ENCODE peak calls at places on chromosomes 12 and 14, in eight cellular contexts. V is GM23248, S is keratinocyte, N is astrocyte, Q is mammary epithelial cell, I is hepatocyte, R is DND-41, W is fibroblast of lung. X is an unnamed sample. For H3K79me2, the result is how much of the 10 kb centered on the place peaks cover.

GRCh38 chr14:87131879-87132278 is 861.1 kb downstream of the GALC start:
- DNase-seq in Q (peak), S (peak), V (peak), I (peak), W (peak), N (peak), R (no peak), X (no peak)

GRCh38 chr12:33248364-33248763 is 191.3 kb downstream of the SYT10 start:
- DNase-seq in Q (no peak), W (no peak), R (no peak), I (no peak), N (no peak), V (no peak), S (no peak), X (no peak)

GRCh38 chr12:82970614-82971013 is 283.9 kb downstream of the TMTC2 start:
- DNase-seq in N (no peak), W (no peak), V (no peak), R (no peak), S (no peak), Q (no peak), I (no peak), X (no peak)

GRCh38 chr14:55446833-55447232 is 6.4 kb upstream of the TBPL2 start:
- DNase-seq in I (peak), N (peak), W (peak), R (no peak), S (no peak), V (peak), Q (peak), X (no peak)

GRCh38 chr12:96375173-96375572 is 25.1 kb downstream of the CDK17 start:
- DNase-seq in V (no peak), S (no peak), W (no peak), Q (no peak), R (no peak), N (no peak), I (no peak), X (no peak)

GRCh38 chr12:101671157-101671791 is 26.2 kb upstream of the CHPT1 start:
- DNase-seq in V (no peak), R (peak), S (no peak), I (no peak), W (no peak), N (no peak), Q (no peak), X (no peak)

GRCh38 chr12:106760184-106760531 is 14.3 kb upstream of the RIC8B start:
- DNase-seq in V (no peak), N (no peak), R (peak), I (no peak), Q (no peak), S (no peak), W (peak), X (peak)

GRCh38 chr14:94367347-94367746 is 21.1 kb downstream of the SERPINA1 start:
- DNase-seq in Q (no peak), I (no peak), N (no peak), S (no peak), R (no peak), W (no peak), V (no peak), X (no peak)

GRCh38 chr12:8154526-8154925 is 2.3 kb upstream of the ZNF705A start:
- DNase-seq in V (no peak), I (no peak), N (peak), W (peak), S (no peak), R (no peak), Q (no peak), X (no peak)

GRCh38 chr12:124188561-124189405 is 106.1 kb upstream of the RFLNA start:
- DNase-seq in N (peak), I (peak), R (no peak), Q (no peak), S (no peak), W (peak), V (no peak), X (no peak)

GRCh38 chr14:100525615-100526014 is 61.6 kb downstream of the BEGAIN start:
- DNase-seq in R (no peak), W (no peak), I (no peak), Q (no peak), N (no peak), V (no peak), S (no peak), X (no peak)

GRCh38 chr12:93784339-93785086 is 107.3 kb downstream of the CRADD start:
- DNase-seq in V (peak), S (no peak), Q (peak), N (peak), W (peak), I (peak), R (peak), X (peak)

GRCh38 chr12:107415066-107415465 is 270.5 kb upstream of the PWP1 start:
- DNase-seq in N (peak), S (no peak), I (no peak), V (peak), Q (peak), R (no peak), W (peak), X (no peak)

GRCh38 chr12:50246873-50247612 is 36.3 kb downstream of the LIMA1 start:
- DNase-seq in V (peak), S (peak), I (peak), Q (peak), W (peak), N (peak), R (no peak), X (no peak)

GRCh38 chr14:48936881-48937280 is 649.3 kb downstream of the RPS29 start:
- DNase-seq in I (no peak), N (peak), W (peak), V (peak), Q (no peak), R (no peak), S (no peak), X (no peak)

GRCh38 chr14:92121670-92122350 is at the start of the genes CPSF2 and NDUFB1:
- DNase-seq in R (peak), N (peak), S (no peak), I (peak), Q (peak), V (peak), W (peak), X (peak)

GRCh38 chr14:92122351-92122677 is 545 bp downstream of the CPSF2 start:
- DNase-seq in S (no peak), N (peak), R (no peak), V (peak), W (peak), Q (no peak), I (no peak), X (peak)

GRCh38 chr14:92121207-92121669 is 268 bp downstream of the NDUFB1 start:
- DNase-seq in W (peak), Q (no peak), R (no peak), V (peak), S (no peak), N (peak), I (peak), X (peak)

GRCh38 chr14:92122761-92123160 is 992 bp downstream of the CPSF2 start:
- DNase-seq in N (no peak), R (no peak), S (no peak), W (peak), Q (no peak), V (peak), I (no peak), X (no peak)
- H3K79me2 ChIP-seq in N (under half), R (half or more), S (under half), W (under half), Q (half or more), V (half or more), I (half or more), X (half or more)

DNA sequence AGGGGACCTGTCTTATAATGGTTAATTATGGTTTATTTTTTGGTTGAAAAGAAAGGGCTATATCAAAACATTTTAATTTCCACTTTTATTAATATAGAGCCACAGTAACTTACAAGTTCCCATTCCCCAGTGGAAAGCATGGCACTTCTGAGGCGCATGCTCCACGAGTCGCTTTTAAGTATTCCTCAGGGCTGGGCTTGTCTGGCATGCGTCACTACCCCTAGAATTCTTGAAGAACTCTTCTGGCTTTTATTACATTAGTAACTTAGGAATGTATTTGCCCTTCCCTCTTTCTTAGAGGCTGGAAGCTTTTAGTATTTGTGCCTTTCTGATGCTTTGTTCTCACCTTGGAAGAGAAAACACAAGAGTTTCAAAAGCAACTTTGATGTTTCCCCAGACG is 81.1 kb downstream of the ESR2 start:
- DNase-seq in W (peak), V (peak), N (peak), R (no peak), Q (no peak), I (peak), S (peak), X (no peak)
- H3K27ac ChIP-seq in W (no peak), V (no peak), N (no peak), R (no peak), Q (no peak), I (peak), S (peak), X (no peak)

GRCh38 chr12:130163461-130164215 is 1.4 kb downstream of the FZD10 start:
- DNase-seq in S (no peak), I (no peak), W (no peak), V (no peak), N (no peak), Q (no peak), R (no peak), X (peak)
- TF ChIP-seq EZH2 in S (no peak), I (peak), W (no peak), V (no peak), N (peak), Q (no peak), R (no peak), X (peak)

GRCh38 chr14:91010153-91010533 is 50.3 kb downstream of the RPS6KA5 start:
- DNase-seq in R (no peak), V (no peak), W (no peak), S (no peak), N (no peak), Q (no peak), I (no peak), X (no peak)
- H3K79me2 ChIP-seq in R (under half), V (under half), W (under half), S (under half), N (under half), Q (under half), I (under half), X (under half)

GRCh38 chr12:26735249-26735639 is 97.8 kb downstream of the ITPR2 start:
- DNase-seq in I (no peak), R (no peak), S (no peak), Q (no peak), V (no peak), N (no peak), W (no peak), X (no peak)
- H3K27ac ChIP-seq in I (no peak), R (no peak), S (no peak), Q (no peak), V (no peak), N (no peak), W (no peak), X (no peak)

GRCh38 chr14:60647081-60647836 is 2.0 kb downstream of the SIX1 start:
- DNase-seq in Q (peak), W (peak), N (no peak), R (no peak), V (peak), I (peak), S (no peak), X (peak)
- TF ChIP-seq EZH2 in Q (peak), W (peak), N (peak), R (no peak), V (no peak), I (peak), S (peak), X (no peak)